ENCODE peak calls at places on chromosomes 16 and 17, in eight cellular contexts. U is fibroblast of the aortic adventitia; P is body of pancreas; T is Caki2; O is activated CD4-positive, alpha-beta T cell treated with anti-CD3 and anti-CD28 coated beads for 24 hours; F is T-helper 1 cell; G is CD8-positive, alpha-beta T cell; C is MCF 10A. A is an unnamed sample.
A peak's percentile ranks its signal among the peaks of the same experiment; 100 is the strongest.

GRCh38 chr17:75523647-75524046 is 1.9 kb upstream of the LLGL2 start:
- DNase-seq in F (no peak), C (no peak), P (no peak), T (no peak), G (no peak), O (no peak), U (no peak), A (no peak)

GRCh38 chr16:73572135-73572534 is 524.2 kb upstream of the ZFHX3 start:
- DNase-seq in F (no peak), U (no peak), P (peak; percentile 28), T (peak; percentile 52), C (peak; percentile 13), G (no peak), O (no peak), A (peak; percentile 23)

GRCh38 chr16:1003551-1004347 is 22.2 kb downstream of the SOX8 start:
- DNase-seq in F (no peak), T (peak; percentile 22), P (no peak), O (peak; percentile 37), C (peak; percentile 6), G (no peak), U (no peak), A (no peak)

GRCh38 chr17:49996495-49997255 is 1.7 kb upstream of the DLX3 start:
- DNase-seq in P (peak; percentile 25), F (peak; percentile 63), G (peak; percentile 48), U (peak; percentile 24), O (peak; percentile 64), T (peak; percentile 40), C (peak; percentile 45), A (peak; percentile 78)

GRCh38 chr17:27244019-27244418 is 49.9 kb upstream of the WSB1 start:
- DNase-seq in C (no peak), F (no peak), U (no peak), O (no peak), G (no peak), T (no peak), P (no peak), A (no peak)

GRCh38 chr17:48335168-48335567 is 94.8 kb downstream of the SKAP1 start:
- DNase-seq in C (no peak), O (no peak), P (no peak), T (no peak), G (no peak), F (no peak), U (no peak), A (no peak)

GRCh38 chr17:45096141-45096540 is 35.0 kb downstream of the NMT1 start:
- DNase-seq in G (no peak), F (no peak), C (peak; percentile 38), P (no peak), T (no peak), O (no peak), U (peak; percentile 48), A (peak; percentile 61)

GRCh38 chr16:13099822-13100221 is 198.4 kb downstream of the SHISA9 start:
- DNase-seq in U (no peak), G (no peak), F (no peak), O (no peak), C (no peak), T (no peak), P (no peak), A (no peak)

GRCh38 chr17:69883139-69883538 is 191.9 kb upstream of the KCNJ16 start:
- DNase-seq in G (no peak), T (no peak), P (no peak), O (no peak), U (no peak), C (no peak), F (no peak), A (no peak)

GRCh38 chr17:596763-597644 is 117.6 kb downstream of the VPS53 start:
- DNase-seq in U (peak; percentile 74), C (peak; percentile 55), P (no peak), G (no peak), O (peak; percentile 4), T (no peak), F (no peak), A (peak; percentile 27)

GRCh38 chr17:75771334-75772281 is 6.6 kb upstream of the GALK1 start:
- DNase-seq in F (no peak), T (no peak), U (peak; percentile 41), O (no peak), C (no peak), G (no peak), P (no peak), A (peak; percentile 59)

GRCh38 chr16:79484237-79484636 is 116.3 kb downstream of the MAF start:
- DNase-seq in T (peak; percentile 1), U (no peak), O (no peak), C (no peak), G (no peak), P (no peak), F (no peak), A (no peak)

GRCh38 chr17:70621593-70621992 is 452.3 kb downstream of the KCNJ2 start:
- DNase-seq in U (no peak), P (no peak), O (no peak), G (no peak), F (no peak), C (no peak), T (no peak), A (no peak)

GRCh38 chr17:66076546-66077190 is 115.3 kb downstream of the CEP112 start:
- DNase-seq in O (no peak), C (no peak), U (no peak), P (no peak), G (no peak), F (no peak), T (no peak), A (no peak)

GRCh38 chr16:78829280-78829679 is 729.8 kb downstream of the WWOX start:
- DNase-seq in F (no peak), U (no peak), T (no peak), O (no peak), G (no peak), C (no peak), P (no peak), A (no peak)

GRCh38 chr16:85049864-85050263 is 22.3 kb downstream of the KIAA0513 start:
- DNase-seq in G (no peak), U (no peak), C (no peak), T (no peak), P (no peak), O (no peak), F (no peak), A (no peak)

GRCh38 chr17:65398036-65398787 is 163.2 kb downstream of the AXIN2 start:
- DNase-seq in T (no peak), O (no peak), P (no peak), C (no peak), U (peak; percentile 35), F (no peak), G (no peak), A (peak; percentile 63)

GRCh38 chr16:4693956-4694663 is 748 bp downstream of the NUDT16L1 start:
- DNase-seq in F (peak; percentile 36), P (peak; percentile 57), U (peak; percentile 46), C (peak; percentile 60), T (no peak), O (no peak), G (peak; percentile 28), A (peak; percentile 21)

GRCh38 chr17:61442878-61443474 is 9.2 kb upstream of the TBX4 start:
- DNase-seq in G (no peak), T (no peak), P (no peak), O (no peak), F (no peak), U (no peak), C (no peak), A (no peak)

GRCh38 chr17:39634384-39634871 is 2.5 kb upstream of the STARD3 start:
- DNase-seq in F (no peak), T (peak; percentile 62), U (peak; percentile 67), O (no peak), G (no peak), C (peak; percentile 46), P (no peak), A (peak; percentile 55)

GRCh38 chr16:12229759-12230594 is 253.4 kb downstream of the SNX29 start:
- DNase-seq in G (no peak), U (peak; percentile 31), C (peak; percentile 22), F (no peak), T (no peak), O (no peak), P (peak; percentile 8), A (peak; percentile 83)

GRCh38 chr17:50087246-50087911 is 7.8 kb upstream of the PDK2 start:
- DNase-seq in O (peak; percentile 64), U (peak; percentile 73), F (peak; percentile 67), T (peak; percentile 77), P (peak; percentile 77), G (peak; percentile 60), C (peak; percentile 69), A (peak; percentile 88)

GRCh38 chr16:87945351-87946042 is 5.7 kb upstream of the BANP start:
- DNase-seq in T (no peak), O (no peak), G (no peak), C (no peak), U (peak; percentile 70), F (no peak), P (peak; percentile 91), A (peak; percentile 93)

GRCh38 chr16:78513838-78514237 is 414.4 kb downstream of the WWOX start:
- DNase-seq in U (no peak), T (no peak), P (no peak), F (no peak), G (no peak), C (peak; percentile 87), O (no peak), A (no peak)

GRCh38 chr17:38908676-38909181 is 16.7 kb upstream of the LASP1NB start:
- DNase-seq in G (no peak), C (no peak), U (no peak), T (no peak), P (no peak), F (no peak), O (no peak), A (no peak)

GRCh38 chr17:63395075-63395815 is 50.9 kb downstream of the CYB561 start:
- DNase-seq in C (peak; percentile 5), T (no peak), F (no peak), U (peak; percentile 92), O (no peak), P (no peak), G (no peak), A (no peak)

GRCh38 chr17:63932721-63933120 is 590 bp upstream of the CD79B start:
- DNase-seq in G (no peak), U (no peak), C (no peak), F (no peak), P (no peak), T (no peak), O (no peak), A (no peak)

GRCh38 chr17:75352079-75352569 is 53.4 kb downstream of the GRB2 start:
- DNase-seq in C (peak; percentile 12), U (no peak), G (no peak), O (no peak), T (peak; percentile 83), F (no peak), P (peak; percentile 53), A (no peak)

GRCh38 chr16:69373019-69373418 is 12.8 kb downstream of the TERF2 start:
- DNase-seq in P (no peak), F (no peak), T (no peak), O (no peak), C (no peak), U (no peak), G (no peak), A (no peak)

GRCh38 chr16:7021653-7022275 is 310.9 kb upstream of the RBFOX1 start:
- DNase-seq in T (no peak), P (no peak), F (no peak), O (no peak), G (no peak), U (no peak), C (no peak), A (no peak)

GRCh38 chr17:48500435-48501426 is 30.1 kb downstream of the HOXB1 start:
- DNase-seq in C (no peak), U (peak; percentile 68), G (no peak), F (no peak), P (no peak), O (no peak), T (no peak), A (peak; percentile 72)

GRCh38 chr17:40035162-40035559 is 19.0 kb downstream of the MED24 start:
- DNase-seq in T (no peak), P (no peak), C (no peak), F (no peak), O (no peak), U (peak; percentile 51), G (no peak), A (no peak)

GRCh38 chr16:86775401-86775985 is 197.1 kb downstream of the FOXL1 start:
- DNase-seq in O (no peak), U (no peak), P (no peak), T (no peak), F (no peak), C (no peak), G (no peak), A (no peak)

GRCh38 chr16:57530104-57530522 is 6.3 kb downstream of the CCDC102A start:
- DNase-seq in F (peak; percentile 54), U (peak; percentile 60), G (peak; percentile 26), T (no peak), C (peak; percentile 28), P (no peak), O (peak; percentile 50), A (peak; percentile 59)

A was measured in PC-3.